ENCODE peak calls at places on chromosomes 11 and 22, in six cellular contexts. O is astrocyte of the spinal cord, E is ovary, L is fibroblast of lung, Z is cardiac muscle cell, I is WERI-Rb-1. Y is an unnamed sample.

GRCh38 chr11:119370486-119371046 is 10.9 kb downstream of the USP2 start:
- DNase-seq in O (no peak), E (no peak), I (no peak), L (no peak), Z (peak; percentile 59), Y (peak; percentile 43)

GRCh38 chr22:36430863-36431262 is 43.1 kb upstream of the MYH9 start:
- DNase-seq in L (peak; percentile 61), I (peak; percentile 78), O (no peak), Z (no peak), E (no peak), Y (peak; percentile 61)

GRCh38 chr11:21839870-21840269 is 353.0 kb upstream of the ANO5 start:
- DNase-seq in E (no peak), O (no peak), L (no peak), I (no peak), Z (no peak), Y (no peak)

GRCh38 chr11:76783294-76783900 is at the start of gene TSKU:
- DNase-seq in O (peak; percentile 47), L (no peak), Z (no peak), E (no peak), I (no peak), Y (no peak)

GRCh38 chr11:1826552-1827094 is 8.2 kb upstream of the SYT8 start:
- DNase-seq in O (peak; percentile 83), E (no peak), I (peak; percentile 47), Z (no peak), L (peak; percentile 88), Y (peak; percentile 73)

GRCh38 chr11:79461144-79461543 is 20.3 kb upstream of the TENM4 start:
- DNase-seq in L (peak; percentile 55), Z (peak; percentile 65), E (peak; percentile 56), I (no peak), O (peak; percentile 51), Y (peak; percentile 41)

GRCh38 chr11:8863838-8864237 is 47.2 kb upstream of the AKIP1 start:
- DNase-seq in Z (no peak), E (no peak), O (peak; percentile 69), I (no peak), L (peak; percentile 75), Y (peak; percentile 73)

GRCh38 chr22:34502821-34503220 is 563.1 kb upstream of the ISX start:
- DNase-seq in I (no peak), E (no peak), L (no peak), Z (no peak), O (no peak), Y (no peak)

GRCh38 chr11:131695889-131696429 is 325.5 kb downstream of the NTM start:
- DNase-seq in O (no peak), I (no peak), L (peak; percentile 3), E (no peak), Z (no peak), Y (no peak)

GRCh38 chr11:125517116-125517804 is 21.2 kb upstream of the FEZ1 start:
- DNase-seq in L (peak; percentile 93), I (no peak), E (peak; percentile 58), O (peak; percentile 84), Z (peak; percentile 25), Y (peak; percentile 89)

GRCh38 chr11:116170526-116171120 is 602.2 kb downstream of the BUD13 start:
- DNase-seq in I (peak; percentile 74), E (no peak), O (no peak), L (no peak), Z (no peak), Y (no peak)

GRCh38 chr11:111309516-111309915 is 11.2 kb downstream of the POU2AF3 start:
- DNase-seq in Z (no peak), O (no peak), E (no peak), L (no peak), I (no peak), Y (no peak)

GRCh38 chr11:61560751-61561150 is 20.1 kb downstream of the SYT7 start:
- DNase-seq in Z (no peak), L (no peak), E (no peak), O (no peak), I (no peak), Y (no peak)

GRCh38 chr22:35997438-35997837 is 31.2 kb downstream of the RBFOX2 start:
- DNase-seq in L (peak; percentile 63), Z (no peak), I (no peak), E (peak; percentile 52), O (peak; percentile 66), Y (peak; percentile 86)

GRCh38 chr11:11450744-11451362 is 97.8 kb upstream of the CSNK2A3 start:
- DNase-seq in E (no peak), O (peak; percentile 9), L (peak; percentile 79), I (no peak), Z (no peak), Y (peak; percentile 61)

GRCh38 chr11:45468265-45468856 is 182.2 kb upstream of the SYT13 start:
- DNase-seq in Z (peak; percentile 68), L (peak; percentile 37), O (peak; percentile 27), I (no peak), E (no peak), Y (peak; percentile 13)
- TF ChIP-seq CTCF in Z (no peak), L (no peak), O (no peak), I (no peak), E (no peak), Y (no peak)

GRCh38 chr11:19075636-19076035 is 15.1 kb upstream of the MRGPRX2 start:
- DNase-seq in E (no peak), O (no peak), I (no peak), Z (no peak), L (no peak), Y (no peak)

GRCh38 chr11:19079643-19080440 is 19.3 kb upstream of the MRGPRX2 start:
- DNase-seq in I (no peak), E (no peak), Z (no peak), O (peak; percentile 84), L (peak; percentile 95), Y (peak; percentile 74)

GRCh38 chr11:19077965-19078364 is 17.4 kb upstream of the MRGPRX2 start:
- DNase-seq in L (peak; percentile 6), O (no peak), E (no peak), Z (no peak), I (no peak), Y (no peak)

GRCh38 chr11:19073454-19074415 is 13.2 kb upstream of the MRGPRX2 start:
- DNase-seq in I (no peak), E (no peak), Z (no peak), L (no peak), O (no peak), Y (no peak)

DNA sequence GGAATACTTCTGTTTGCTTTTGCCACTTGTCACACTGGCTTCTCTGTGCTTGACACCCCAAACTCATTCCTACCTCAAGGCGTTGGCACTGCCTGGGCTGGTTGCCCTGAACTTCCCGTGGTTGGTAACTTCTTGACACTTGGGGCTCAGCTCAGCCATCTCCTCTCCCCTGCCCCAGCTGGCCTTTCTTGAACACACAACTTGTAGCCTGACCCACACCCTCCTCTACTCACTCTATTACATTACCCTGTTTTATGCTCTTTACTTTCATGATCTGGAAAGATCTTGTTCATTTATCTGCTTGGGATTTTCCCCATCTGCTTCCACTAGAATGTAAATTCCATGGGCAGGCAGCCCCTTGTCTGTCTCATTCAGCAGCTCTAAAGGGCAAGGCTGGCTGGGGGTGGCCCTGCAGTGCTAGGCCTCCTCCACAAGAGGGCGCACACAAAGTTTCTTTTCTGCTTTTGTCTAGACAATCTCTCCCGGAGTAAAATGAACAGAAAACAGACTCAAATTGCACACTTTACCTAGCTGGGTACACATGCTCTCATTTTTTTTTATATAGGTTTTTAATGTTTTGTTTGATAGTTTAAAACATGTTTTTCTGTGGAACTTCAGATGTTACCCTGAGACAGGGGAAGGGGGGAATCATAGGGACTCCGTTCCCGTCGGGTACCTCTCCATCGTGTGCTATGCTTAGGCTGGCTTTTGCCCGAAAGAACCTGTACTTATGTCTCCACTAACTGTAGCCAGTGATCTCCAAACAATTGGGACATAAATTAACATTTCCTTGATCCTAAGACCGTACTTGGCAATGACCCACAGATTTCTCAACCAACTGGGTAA is 16.4 kb upstream of the MRGPRX2 start:
- DNase-seq in L (peak; percentile 16), I (peak; percentile 49), Z (peak; percentile 62), E (peak; percentile 29), O (peak; percentile 53), Y (peak; percentile 35)
- H3K4me3 ChIP-seq in L (no peak overlapping the region), I (no peak overlapping the region), Z (no peak overlapping the region), E (no peak overlapping the region), O (no peak overlapping the region), Y (no peak overlapping the region)

DNA sequence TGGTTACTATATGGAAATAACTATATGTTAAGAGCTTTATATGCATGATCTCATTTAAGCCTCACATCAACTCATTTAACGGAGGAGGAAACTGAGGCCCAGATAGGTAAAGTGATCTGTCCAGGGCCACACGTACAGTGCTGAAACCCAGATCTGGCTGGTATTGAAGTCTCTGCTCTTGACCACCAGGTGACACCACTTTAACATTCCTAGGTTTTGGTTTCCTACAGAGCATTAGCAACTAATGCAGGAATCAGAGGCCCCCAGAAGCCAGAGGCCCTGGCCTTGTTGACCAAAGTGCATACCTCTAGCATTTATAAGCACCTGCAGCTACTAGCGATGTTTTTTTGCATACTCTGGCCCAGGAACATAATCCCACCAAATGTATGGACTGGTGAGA is 12.9 kb upstream of the LIMK2 start:
- DNase-seq in I (no peak), L (no peak), E (no peak), Z (no peak), O (no peak), Y (no peak)
- TF ChIP-seq CTCF in I (peak; percentile 61), L (no peak), E (no peak), Z (no peak), O (peak; percentile 10), Y (peak; percentile 24)

DNA sequence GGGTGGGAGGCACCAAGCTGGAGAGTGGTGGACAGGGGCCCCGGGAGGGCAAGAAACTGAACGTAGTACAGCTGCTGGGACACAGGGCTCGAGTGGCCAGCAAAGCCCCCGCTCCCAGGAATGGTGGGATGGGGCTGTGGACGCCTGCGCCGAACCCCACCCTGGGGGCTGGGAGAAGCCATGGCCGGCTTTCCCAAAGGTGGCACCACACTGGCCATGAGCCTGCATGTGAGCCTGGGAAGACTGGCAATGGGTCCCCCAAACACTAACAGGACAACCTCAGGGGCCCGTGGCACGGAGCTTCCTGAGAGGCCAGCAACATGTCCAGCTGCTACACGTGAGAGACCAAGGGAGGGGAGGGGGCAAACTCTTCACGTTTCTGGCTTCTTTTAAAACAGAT is 4.0 kb downstream of the ALG12 start:
- DNase-seq in I (no peak), Z (no peak), L (no peak), O (no peak), E (no peak), Y (no peak)
- H3K4me3 ChIP-seq in I (no peak overlapping the region), Z (no peak overlapping the region), L (no peak overlapping the region), O (no peak overlapping the region), E (no peak overlapping the region), Y (no peak overlapping the region)

DNA sequence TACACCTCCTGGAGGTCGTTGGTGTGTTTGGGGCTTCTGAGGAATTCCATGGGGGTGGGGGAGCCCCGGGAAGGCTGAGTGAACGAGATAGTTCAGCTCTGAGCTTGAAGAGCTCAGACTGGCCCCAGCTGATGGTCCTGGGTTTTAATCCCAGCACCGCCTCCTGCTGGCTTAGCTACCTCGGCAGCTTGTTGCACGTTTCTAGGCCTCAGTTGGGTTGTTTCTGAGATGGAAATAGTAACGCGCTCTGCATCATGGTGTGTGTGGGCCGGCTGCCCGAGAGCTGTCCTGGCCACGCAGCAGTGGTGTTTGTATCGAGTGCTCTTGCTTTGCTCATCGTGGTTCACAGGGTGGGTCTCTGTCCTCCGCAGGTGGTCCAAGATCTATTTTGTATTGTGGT is 37.4 kb downstream of the TPCN2 start:
- DNase-seq in E (no peak), I (peak; percentile 43), L (no peak), Z (no peak), O (no peak), Y (peak; percentile 17)
- TF ChIP-seq CTCF in E (no peak), I (peak; percentile 50), L (no peak), Z (peak; percentile 11), O (peak; percentile 37), Y (no peak)

Y was measured in fibroblast of villous mesenchyme.